ENCODE peak calls at places on chromosomes 5 and 9, in eight cellular contexts. F, N, W, Q, Z, P, G and R are unnamed samples.

GRCh38 chr5:100779669-100780375 is 123.3 kb downstream of the ST8SIA4 start:
- DNase-seq in F (no peak), N (no peak), W (peak; percentile 30), Q (no peak), Z (no peak), P (no peak), G (no peak), R (no peak)

GRCh38 chr9:10007356-10007755 is 605.4 kb downstream of the PTPRD start:
- DNase-seq in F (no peak), N (no peak), W (no peak), Q (no peak), Z (no peak), P (no peak), G (no peak), R (no peak)

GRCh38 chr5:170681013-170681433 is 102.5 kb upstream of the GABRP start:
- DNase-seq in F (no peak), N (no peak), W (no peak), Q (no peak), Z (no peak), P (no peak), G (no peak), R (no peak)

GRCh38 chr9:83649080-83649479 is 26.1 kb downstream of the IDNK start:
- DNase-seq in F (peak; percentile 91), N (peak; percentile 77), W (peak; percentile 60), Q (peak; percentile 23), Z (peak; percentile 68), P (peak; percentile 73), G (no peak), R (no peak)

GRCh38 chr9:88949425-88949824 is 41.8 kb upstream of the S1PR3 start:
- DNase-seq in F (no peak), N (no peak), W (no peak), Q (peak; percentile 58), Z (no peak), P (peak; percentile 78), G (no peak), R (no peak)

GRCh38 chr9:109248133-109248581 is 72.7 kb downstream of the EPB41L4B start:
- DNase-seq in F (no peak), N (peak; percentile 87), W (no peak), Q (no peak), Z (no peak), P (no peak), G (no peak), R (no peak)

GRCh38 chr5:53376853-53377252 is 103.6 kb upstream of the FST start:
- DNase-seq in F (no peak), N (no peak), W (no peak), Q (no peak), Z (no peak), P (no peak), G (no peak), R (no peak)

GRCh38 chr9:124696101-124696500 is 75.0 kb downstream of the NR6A1 start:
- DNase-seq in F (no peak), N (no peak), W (no peak), Q (no peak), Z (no peak), P (no peak), G (no peak), R (no peak)

GRCh38 chr5:929596-929995 is 36.9 kb downstream of the TRIP13 start:
- DNase-seq in F (no peak), N (no peak), W (no peak), Q (no peak), Z (no peak), P (no peak), G (peak; percentile 68), R (no peak)

GRCh38 chr9:115888131-115888530 is 265.5 kb upstream of the PAPPA start:
- DNase-seq in F (no peak), N (no peak), W (no peak), Q (no peak), Z (no peak), P (no peak), G (no peak), R (no peak)

GRCh38 chr5:82100303-82101077 is 128.7 kb downstream of the ATG10 start:
- DNase-seq in F (no peak), N (no peak), W (no peak), Q (no peak), Z (no peak), P (no peak), G (no peak), R (no peak)

GRCh38 chr9:81849631-81850259 is 78.5 kb upstream of the SPATA31D4 start:
- DNase-seq in F (no peak), N (no peak), W (no peak), Q (no peak), Z (no peak), P (no peak), G (no peak), R (no peak)

GRCh38 chr5:142767925-142768324 is 2.3 kb upstream of the ARHGAP26 start:
- DNase-seq in F (no peak), N (no peak), W (no peak), Q (no peak), Z (no peak), P (no peak), G (no peak), R (no peak)

GRCh38 chr5:59759600-59760357 is 133.7 kb downstream of the PDE4D start:
- DNase-seq in F (no peak), N (no peak), W (no peak), Q (no peak), Z (no peak), P (no peak), G (no peak), R (no peak)